ENCODE peak calls at places on chromosomes 4 and X, in four cellular contexts. J is dorsolateral prefrontal cortex, D is bronchial epithelial cell, Q is fibroblast of lung. S is an unnamed sample.

GRCh38 chrX:20361890-20362262 is 95.2 kb upstream of the RPS6KA3 start:
- DNase-seq in J (no peak), D (peak; percentile 40), Q (peak; percentile 85), S (no peak)

GRCh38 chrX:47637546-47638195 is 7.9 kb upstream of the CFP start:
- DNase-seq in J (peak; percentile 55), D (peak; percentile 63), Q (peak; percentile 41), S (no peak)

GRCh38 chrX:17474892-17475291 is 99.9 kb downstream of the NHS start:
- DNase-seq in J (no peak), D (peak; percentile 44), Q (peak; percentile 84), S (no peak)

GRCh38 chr4:64417974-64418373 is 8.7 kb upstream of the TECRL start:
- DNase-seq in J (no peak), D (peak; percentile 14), Q (peak; percentile 18), S (no peak)

GRCh38 chr4:7232061-7232616 is 39.8 kb downstream of the SORCS2 start:
- DNase-seq in J (no peak), D (no peak), Q (no peak), S (no peak)

GRCh38 chr4:102815981-102816380 is 11.4 kb downstream of the UBE2D3 start:
- DNase-seq in J (no peak), D (peak; percentile 94), Q (peak; percentile 93), S (no peak)

GRCh38 chr4:9762823-9763475 is 18.5 kb upstream of the DRD5 start:
- DNase-seq in J (peak; percentile 54), D (peak; percentile 71), Q (peak; percentile 30), S (peak; percentile 52)

GRCh38 chr4:96389752-96390151 is 549.9 kb downstream of the PDHA2 start:
- DNase-seq in J (no peak), D (no peak), Q (no peak), S (no peak)

GRCh38 chrX:111490683-111491082 is 20.8 kb upstream of the SERTM2 start:
- DNase-seq in J (no peak), D (no peak), Q (no peak), S (no peak)

GRCh38 chrX:109856974-109857373 is 123.9 kb upstream of the ACSL4 start:
- DNase-seq in J (no peak), D (no peak), Q (peak; percentile 14), S (peak; percentile 15)

GRCh38 chrX:39397561-39398200 is 596.4 kb downstream of the MID1IP1 start:
- DNase-seq in J (no peak), D (no peak), Q (no peak), S (no peak)

GRCh38 chrX:1355800-1356148 is 19.2 kb downstream of the IL3RA start:
- DNase-seq in J (no peak), D (no peak), Q (no peak), S (no peak)

DNA sequence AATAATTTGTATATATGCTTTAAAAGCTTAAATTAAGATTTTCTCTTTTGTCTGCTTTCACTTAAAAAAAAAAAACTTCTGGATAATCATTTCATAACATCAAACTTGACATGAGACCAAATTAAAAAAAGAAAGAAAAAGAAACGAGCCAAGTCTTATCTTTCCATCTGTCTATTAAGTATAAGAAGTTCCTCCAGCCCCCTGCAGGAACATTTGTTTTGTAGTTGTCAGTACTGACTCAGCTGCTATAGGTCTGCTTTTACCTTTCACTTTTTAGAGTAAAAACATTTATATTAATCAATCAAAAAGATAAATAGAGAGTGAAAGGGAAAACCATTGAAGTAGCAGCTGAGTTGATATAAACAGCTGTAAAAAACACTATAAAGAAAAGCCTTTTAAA is 46.2 kb downstream of the CCDC158 start:
- DNase-seq in J (no peak), D (peak; percentile 3), Q (peak; percentile 6), S (no peak)
- TF ChIP-seq CTCF in J (no peak), D (no peak), Q (no peak), S (no peak)

GRCh38 chr4:15737255-15737654 is 34.4 kb downstream of the BST1 start:
- DNase-seq in J (no peak), D (no peak), Q (no peak), S (no peak)
- TF ChIP-seq CTCF in J (no peak), D (no peak), Q (no peak), S (no peak)

GRCh38 chr4:3042226-3042625 is 32.1 kb downstream of the HTT-AS start:
- DNase-seq in J (no peak), D (no peak), Q (no peak), S (no peak)
- TF ChIP-seq CTCF in J (no peak), D (no peak), Q (no peak), S (no peak)

GRCh38 chr4:106355193-106355592 is 13.4 kb downstream of the GIMD1 start:
- DNase-seq in J (no peak), D (no peak), Q (no peak), S (no peak)
- TF ChIP-seq CTCF in J (no peak), D (no peak), Q (no peak), S (no peak)

GRCh38 chr4:58061967-58062366 is 951.8 kb upstream of the IGFBP7 start:
- DNase-seq in J (no peak), D (no peak), Q (no peak), S (no peak)
- TF ChIP-seq CTCF in J (no peak), D (no peak), Q (no peak), S (no peak)

GRCh38 chr4:8412288-8412687 is 28.2 kb downstream of the ACOX3 start:
- DNase-seq in J (no peak), D (no peak), Q (no peak), S (no peak)

GRCh38 chr4:8410066-8410600 is 30.4 kb downstream of the ACOX3 start:
- DNase-seq in J (no peak), D (no peak), Q (no peak), S (no peak)

GRCh38 chr4:8411351-8412180 is 29.0 kb downstream of the ACOX3 start:
- DNase-seq in J (no peak), D (no peak), Q (no peak), S (no peak)

GRCh38 chr4:8409271-8410065 is 31.1 kb downstream of the ACOX3 start:
- DNase-seq in J (no peak), D (no peak), Q (no peak), S (peak; percentile 35)

GRCh38 chr4:8410641-8411271 is 29.8 kb downstream of the ACOX3 start:
- DNase-seq in J (no peak), D (peak; percentile 57), Q (peak; percentile 40), S (peak; percentile 83)
- TF ChIP-seq CTCF in J (no peak), D (peak; percentile 26), Q (peak; percentile 18), S (peak; percentile 35)

GRCh38 chr4:146243883-146244277 is 29.5 kb downstream of the REELD1 start:
- DNase-seq in J (no peak), D (no peak), Q (no peak), S (no peak)

GRCh38 chr4:146244496-146244895 is 30.2 kb downstream of the REELD1 start:
- DNase-seq in J (no peak), D (no peak), Q (no peak), S (no peak)

GRCh38 chr4:146245246-146245645 is 30.9 kb downstream of the REELD1 start:
- DNase-seq in J (no peak), D (no peak), Q (peak; percentile 23), S (no peak)

GRCh38 chr4:146245899-146246298 is 31.6 kb downstream of the REELD1 start:
- DNase-seq in J (no peak), D (no peak), Q (peak; percentile 53), S (no peak)

GRCh38 chr4:146243141-146243882 is 29.0 kb downstream of the REELD1 start:
- DNase-seq in J (peak; percentile 50), D (peak; percentile 42), Q (peak; percentile 23), S (peak; percentile 42)
- TF ChIP-seq CTCF in J (peak; percentile 40), D (peak; percentile 51), Q (peak; percentile 25), S (peak; percentile 35)